ENCODE peak calls at places on chromosome 5, in ten cellular contexts. M, X, J, D, U, Z, V, P, B and K are unnamed samples.

GRCh38 chr5:17379188-17379951 is 118.7 kb upstream of the TAF11L2 start:
- DNase-seq in Z (no peak), B (no peak), P (no peak), U (no peak), J (no peak), M (no peak), D (no peak), V (no peak), X (no peak), K (no peak)

GRCh38 chr5:33891731-33892418 is at the start of gene ADAMTS12:
- DNase-seq in B (no peak), U (no peak), P (no peak), M (no peak), D (no peak), J (no peak), Z (no peak), X (no peak), V (peak), K (no peak)

GRCh38 chr5:125002727-125003598 is 256.5 kb upstream of the ZNF608 start:
- DNase-seq in V (no peak), D (no peak), U (no peak), M (no peak), X (no peak), Z (no peak), B (no peak), P (no peak), J (no peak), K (peak)

GRCh38 chr5:14685757-14686156 is 21.2 kb downstream of the OTULIN start:
- DNase-seq in P (peak), U (peak), V (peak), X (no peak), Z (no peak), J (peak), D (no peak), B (peak), M (peak), K (peak)

GRCh38 chr5:177447611-177448243 is 1.1 kb downstream of the PRR7 start:
- DNase-seq in B (no peak), U (no peak), Z (no peak), X (peak), D (no peak), J (peak), V (no peak), M (no peak), P (peak), K (no peak)

GRCh38 chr5:65426656-65427055 is 55.1 kb downstream of the ADAMTS6 start:
- DNase-seq in B (no peak), V (no peak), U (no peak), Z (no peak), D (no peak), M (no peak), J (no peak), X (no peak), P (no peak), K (no peak)

GRCh38 chr5:130099001-130099400 is 194.7 kb downstream of the CHSY3 start:
- DNase-seq in Z (no peak), D (no peak), U (no peak), X (no peak), P (no peak), J (no peak), M (no peak), B (no peak), V (no peak), K (no peak)

GRCh38 chr5:149094996-149095395 is 32.1 kb upstream of the SH3TC2 start:
- DNase-seq in P (no peak), J (no peak), Z (no peak), U (no peak), D (no peak), B (no peak), M (no peak), X (no peak), V (no peak), K (no peak)

GRCh38 chr5:109911731-109912130 is 222.0 kb downstream of the MAN2A1 start:
- DNase-seq in M (no peak), U (no peak), P (no peak), V (no peak), Z (no peak), X (no peak), J (no peak), D (no peak), B (no peak), K (no peak)

GRCh38 chr5:132055808-132056609 is 4.4 kb upstream of the IL3 start:
- DNase-seq in P (peak), U (peak), J (no peak), Z (no peak), X (peak), D (peak), V (no peak), B (peak), M (peak), K (no peak)

GRCh38 chr5:95866431-95867063 is 44.0 kb upstream of the GLRX start:
- DNase-seq in V (no peak), Z (no peak), B (no peak), X (no peak), P (no peak), U (no peak), J (no peak), D (no peak), M (no peak), K (no peak)

GRCh38 chr5:172082180-172082579 is 75.7 kb upstream of the FBXW11 start:
- DNase-seq in M (no peak), P (no peak), U (no peak), Z (no peak), X (no peak), V (no peak), D (no peak), B (no peak), J (no peak), K (no peak)

GRCh38 chr5:59380350-59380951 is 513.1 kb downstream of the PDE4D start:
- DNase-seq in Z (no peak), U (peak), P (peak), D (no peak), M (peak), B (peak), J (peak), V (peak), X (no peak), K (peak)

GRCh38 chr5:14508046-14508445 is 73.5 kb upstream of the OTULINL start:
- DNase-seq in D (no peak), Z (no peak), B (no peak), M (no peak), J (no peak), X (no peak), V (no peak), U (no peak), P (no peak), K (no peak)

GRCh38 chr5:77449277-77449676 is 42.8 kb downstream of the WDR41 start:
- DNase-seq in B (no peak), M (peak), X (no peak), J (no peak), P (no peak), U (no peak), D (no peak), Z (no peak), V (no peak), K (no peak)

GRCh38 chr5:61731946-61732314 is 399.9 kb downstream of the ZSWIM6 start:
- DNase-seq in D (no peak), V (no peak), J (no peak), M (no peak), U (no peak), P (no peak), X (no peak), Z (no peak), B (no peak), K (no peak)

GRCh38 chr5:79547429-79547822 is 33.5 kb upstream of the HOMER1 start:
- DNase-seq in P (no peak), M (no peak), B (no peak), D (no peak), X (no peak), J (no peak), V (no peak), U (no peak), Z (no peak), K (no peak)

GRCh38 chr5:80502795-80503194 is 14.9 kb downstream of the FAM151B start:
- DNase-seq in D (no peak), V (no peak), P (no peak), J (no peak), B (no peak), M (no peak), U (no peak), Z (no peak), X (no peak), K (no peak)

GRCh38 chr5:150286820-150287219 is 2.8 kb downstream of the CAMK2A start:
- DNase-seq in M (peak), Z (no peak), U (no peak), P (no peak), V (no peak), B (no peak), J (peak), D (no peak), X (no peak), K (no peak)

GRCh38 chr5:56310711-56311204 is 77.6 kb upstream of the ANKRD55 start:
- DNase-seq in M (no peak), U (no peak), D (no peak), Z (no peak), X (no peak), V (no peak), P (no peak), B (no peak), J (no peak), K (no peak)